ENCODE peak calls at places on chromosome 15, in nine cellular contexts. M is A673, I is MM.1S, P is lower lobe of right lung, O is Peyer's patch, S is adipocyte, Q is heart left ventricle, R is upper lobe of left lung, T is neuronal stem cell. B is an unnamed sample. For H3K4me1, the result is how much of the 10 kb centered on the place peaks cover.

GRCh38 chr15:90203922-90204321 is 2.8 kb downstream of the SEMA4B start:
- DNase-seq in M (peak), I (no peak), P (no peak), O (no peak), S (no peak), Q (no peak), R (no peak), T (no peak), B (peak)

GRCh38 chr15:48440084-48440483 is 108.9 kb downstream of the DUT start:
- DNase-seq in M (no peak), I (no peak), P (no peak), O (no peak), S (peak), Q (no peak), R (no peak), T (peak), B (no peak)

GRCh38 chr15:85753791-85754452 is 40.8 kb downstream of the KLHL25 start:
- DNase-seq in M (no peak), I (no peak), P (no peak), O (peak), S (no peak), Q (peak), R (no peak), T (no peak), B (no peak)

GRCh38 chr15:60507596-60508424 is 28.9 kb upstream of the ICE2 start:
- DNase-seq in M (peak), I (peak), P (no peak), O (no peak), S (peak), Q (peak), R (peak), T (peak), B (no peak)

GRCh38 chr15:92817339-92817886 is 82.7 kb upstream of the CHD2 start:
- DNase-seq in M (no peak), I (no peak), P (no peak), O (no peak), S (no peak), Q (no peak), R (no peak), T (no peak), B (no peak)

GRCh38 chr15:38829086-38829485 is 264.5 kb upstream of the RASGRP1 start:
- DNase-seq in M (no peak), I (no peak), P (no peak), O (no peak), S (no peak), Q (no peak), R (no peak), T (no peak), B (no peak)

GRCh38 chr15:84034831-84035753 is 200.5 kb upstream of the GOLGA6L4 start:
- DNase-seq in M (peak), I (peak), P (no peak), O (no peak), S (peak), Q (no peak), R (no peak), T (no peak), B (no peak)

GRCh38 chr15:25847066-25847465 is 16.1 kb downstream of the ATP10A start:
- DNase-seq in M (no peak), I (no peak), P (no peak), O (no peak), S (no peak), Q (no peak), R (no peak), T (no peak), B (no peak)

GRCh38 chr15:75947117-75947516 is 43.4 kb downstream of the FBXO22 start:
- DNase-seq in M (peak), I (no peak), P (no peak), O (no peak), S (peak), Q (no peak), R (no peak), T (no peak), B (no peak)

GRCh38 chr15:67196222-67196621 is 58.2 kb downstream of the AAGAB start:
- DNase-seq in M (no peak), I (no peak), P (no peak), O (no peak), S (no peak), Q (no peak), R (no peak), T (no peak), B (no peak)

GRCh38 chr15:25844981-25845680 is 18.0 kb downstream of the ATP10A start:
- DNase-seq in M (no peak), I (no peak), P (no peak), O (no peak), S (no peak), Q (no peak), R (no peak), T (no peak), B (no peak)

GRCh38 chr15:29127506-29128430 is 141.9 kb downstream of the NSMCE3 start:
- DNase-seq in M (no peak), I (no peak), P (peak), O (peak), S (no peak), Q (no peak), R (no peak), T (no peak), B (peak)

GRCh38 chr15:99163271-99164062 is 58.6 kb downstream of the SYNM start:
- DNase-seq in M (peak), I (peak), P (no peak), O (no peak), S (no peak), Q (no peak), R (no peak), T (no peak), B (no peak)

GRCh38 chr15:60004019-60004845 is at the start of gene FOXB1:
- DNase-seq in M (no peak), I (no peak), P (no peak), O (no peak), S (no peak), Q (no peak), R (no peak), T (peak), B (no peak)

GRCh38 chr15:54792526-54792925 is 404.2 kb downstream of the RSL24D1 start:
- DNase-seq in M (no peak), I (no peak), P (no peak), O (no peak), S (no peak), Q (no peak), R (no peak), T (no peak), B (no peak)

GRCh38 chr15:45642203-45642932 is 7.5 kb downstream of the SQOR start:
- DNase-seq in M (no peak), I (no peak), P (no peak), O (no peak), S (peak), Q (no peak), R (no peak), T (no peak), B (no peak)

GRCh38 chr15:70870066-70870465 is 16.1 kb upstream of the LARP6 start:
- DNase-seq in M (peak), I (peak), P (no peak), O (no peak), S (peak), Q (no peak), R (no peak), T (no peak), B (no peak)

GRCh38 chr15:99918072-99918471 is 184.8 kb upstream of the LYSMD4 start:
- DNase-seq in M (no peak), I (no peak), P (no peak), O (no peak), S (no peak), Q (no peak), R (no peak), T (no peak), B (no peak)

GRCh38 chr15:99439524-99439835 is 126.3 kb upstream of the MEF2A start:
- DNase-seq in M (no peak), I (no peak), P (no peak), O (peak), S (no peak), Q (peak), R (peak), T (no peak), B (no peak)

GRCh38 chr15:61032600-61033286 is 196.4 kb downstream of the RORA start:
- DNase-seq in M (no peak), I (no peak), P (no peak), O (no peak), S (peak), Q (no peak), R (no peak), T (no peak), B (peak)

GRCh38 chr15:63243101-63243500 is 34.3 kb upstream of the APH1B start:
- DNase-seq in M (no peak), I (no peak), P (no peak), O (no peak), S (peak), Q (peak), R (no peak), T (no peak), B (no peak)

GRCh38 chr15:26453914-26454313 is 319.0 kb downstream of the GABRB3 start:
- DNase-seq in M (no peak), I (no peak), P (no peak), O (no peak), S (no peak), Q (no peak), R (no peak), T (peak), B (no peak)

GRCh38 chr15:78509726-78510312 is 2.4 kb downstream of the HYKK start:
- DNase-seq in M (no peak), I (peak), P (no peak), O (no peak), S (no peak), Q (no peak), R (no peak), T (no peak), B (no peak)

GRCh38 chr15:41934843-41935242 is 37.5 kb downstream of the EHD4 start:
- DNase-seq in M (peak), I (no peak), P (peak), O (no peak), S (no peak), Q (no peak), R (peak), T (no peak), B (peak)

GRCh38 chr15:70057931-70058641 is 39.6 kb downstream of the TLE3 start:
- DNase-seq in M (no peak), I (no peak), P (peak), O (peak), S (no peak), Q (no peak), R (no peak), T (no peak), B (peak)

GRCh38 chr15:92979011-92979701 is 79.0 kb downstream of the CHD2 start:
- DNase-seq in M (no peak), I (peak), P (no peak), O (no peak), S (no peak), Q (no peak), R (no peak), T (no peak), B (no peak)

GRCh38 chr15:29135266-29135665 is 134.4 kb downstream of the NSMCE3 start:
- DNase-seq in M (no peak), I (no peak), P (no peak), O (no peak), S (no peak), Q (no peak), R (no peak), T (no peak), B (no peak)

GRCh38 chr15:55277715-55278114 is 11.9 kb downstream of the RAB27A start:
- DNase-seq in M (no peak), I (no peak), P (no peak), O (no peak), S (no peak), Q (no peak), R (no peak), T (no peak), B (no peak)

GRCh38 chr15:25565470-25566264 is 126.8 kb upstream of the UBE3A start:
- DNase-seq in M (no peak), I (no peak), P (no peak), O (no peak), S (no peak), Q (peak), R (peak), T (no peak), B (no peak)

GRCh38 chr15:66738595-66738994 is 36.6 kb downstream of the SMAD6 start:
- DNase-seq in M (no peak), I (no peak), P (peak), O (peak), S (no peak), Q (no peak), R (no peak), T (no peak), B (no peak)

GRCh38 chr15:70382009-70382749 is 284.5 kb upstream of the TLE3 start:
- DNase-seq in M (no peak), I (no peak), P (no peak), O (no peak), S (no peak), Q (no peak), R (no peak), T (no peak), B (no peak)

GRCh38 chr15:43210807-43211206 is 10.0 kb downstream of the EPB42 start:
- DNase-seq in M (no peak), I (no peak), P (no peak), O (no peak), S (no peak), Q (no peak), R (no peak), T (no peak), B (no peak)

GRCh38 chr15:67771201-67771600 is 54.1 kb upstream of the SKOR1 start:
- DNase-seq in M (no peak), I (no peak), P (no peak), O (no peak), S (no peak), Q (no peak), R (no peak), T (no peak), B (no peak)

GRCh38 chr15:37038036-37038715 is 62.2 kb downstream of the MEIS2 start:
- DNase-seq in M (no peak), I (no peak), P (no peak), O (no peak), S (peak), Q (no peak), R (no peak), T (no peak), B (no peak)

GRCh38 chr15:85094685-85095084 is 113.0 kb downstream of the PDE8A start:
- DNase-seq in M (no peak), I (no peak), P (no peak), O (no peak), S (peak), Q (no peak), R (no peak), T (no peak), B (no peak)

GRCh38 chr15:61099030-61099800 is 129.9 kb downstream of the RORA start:
- DNase-seq in M (no peak), I (no peak), P (no peak), O (no peak), S (peak), Q (no peak), R (no peak), T (no peak), B (no peak)

GRCh38 chr15:56042031-56042430 is 48.6 kb upstream of the NEDD4 start:
- DNase-seq in M (no peak), I (no peak), P (no peak), O (no peak), S (no peak), Q (no peak), R (no peak), T (no peak), B (no peak)

GRCh38 chr15:34773916-34774315 is 19.1 kb upstream of the GJD2 start:
- DNase-seq in M (no peak), I (no peak), P (no peak), O (no peak), S (no peak), Q (no peak), R (no peak), T (no peak), B (no peak)
- H3K4me1 ChIP-seq in M (under half), I (under half), P (under half), O (under half), S (under half), Q (under half), R (under half), T (under half), B (under half)

GRCh38 chr15:52819253-52819652 is 29.1 kb upstream of the ONECUT1 start:
- DNase-seq in M (no peak), I (no peak), P (no peak), O (no peak), S (no peak), Q (no peak), R (no peak), T (no peak), B (no peak)
- H3K4me1 ChIP-seq in M (under half), I (under half), P (under half), O (under half), S (under half), Q (under half), R (under half), T (under half), B (under half)

GRCh38 chr15:49900036-49900435 is 219.0 kb downstream of the ATP8B4 start:
- DNase-seq in M (no peak), I (no peak), P (no peak), O (no peak), S (peak), Q (no peak), R (no peak), T (no peak), B (no peak)
- H3K4me1 ChIP-seq in M (under half), I (under half), P (under half), O (under half), S (half or more), Q (under half), R (under half), T (under half), B (under half)

DNA sequence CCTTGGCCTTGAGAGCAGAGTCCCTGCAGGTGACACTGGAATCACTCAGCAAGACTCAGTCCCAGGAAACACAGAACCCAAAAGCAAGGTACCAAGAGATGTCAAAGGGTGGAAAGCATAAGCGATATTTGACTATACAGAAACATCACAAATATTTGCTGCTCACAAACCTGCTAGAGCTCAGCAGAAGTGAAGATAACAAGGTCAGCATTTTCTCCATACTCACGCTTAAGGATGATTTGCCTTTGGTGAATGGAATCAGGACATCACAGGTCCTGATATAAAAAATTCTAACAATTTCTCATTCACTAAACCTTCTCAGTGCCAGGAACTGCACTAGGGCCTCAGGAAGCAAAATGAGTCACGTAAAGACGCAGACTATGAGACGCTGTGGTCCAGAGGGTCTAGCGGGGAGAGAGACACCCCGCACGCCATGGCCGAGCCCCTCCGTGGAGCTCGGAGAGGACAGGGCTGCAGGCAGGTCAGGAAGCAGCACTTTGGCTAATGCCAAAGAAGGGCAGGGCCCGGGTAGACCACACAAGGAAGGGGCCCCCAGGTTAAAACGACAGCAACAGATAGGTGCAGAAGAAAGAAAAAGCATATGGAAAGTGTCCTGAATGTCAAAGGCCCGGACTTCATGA is 10.7 kb downstream of the PCSK6 start:
- DNase-seq in M (no peak), I (no peak), P (no peak), O (no peak), S (no peak), Q (no peak), R (no peak), T (no peak), B (no peak)
- H3K4me1 ChIP-seq in M (under half), I (under half), P (under half), O (under half), S (under half), Q (under half), R (under half), T (under half), B (under half)

GRCh38 chr15:101123222-101123910 is 128.5 kb downstream of the CHSY1 start:
- DNase-seq in M (no peak), I (no peak), P (no peak), O (no peak), S (peak), Q (no peak), R (no peak), T (no peak), B (no peak)
- H3K4me1 ChIP-seq in M (under half), I (half or more), P (half or more), O (under half), S (under half), Q (under half), R (under half), T (under half), B (under half)

B was measured in mucosa of descending colon.